ENCODE peak calls at places on chromosome 16, in ten cellular contexts. One of them, this sample, is unnamed.

GRCh38 chr16:13471036-13471435 is 448.9 kb upstream of the ERCC4 start:
- DNase-seq in GM12865: no peak
- DNase-seq in gastrocnemius medialis: no peak
- DNase-seq in heart left ventricle: no peak
- DNase-seq in lower lobe of right lung: no peak
- DNase-seq in MM.1S: peak; percentile 10
- DNase-seq in fibroblast of pulmonary artery: no peak
- DNase-seq in sigmoid colon: no peak
- DNase-seq in H9: no peak
- DNase-seq in lung: no peak
- DNase-seq in this sample: no peak

GRCh38 chr16:80744856-80745255 is 59.5 kb downstream of the CDYL2 start:
- DNase-seq in GM12865: peak; percentile 56
- DNase-seq in gastrocnemius medialis: no peak
- DNase-seq in heart left ventricle: no peak
- DNase-seq in lower lobe of right lung: no peak
- DNase-seq in MM.1S: no peak
- DNase-seq in fibroblast of pulmonary artery: no peak
- DNase-seq in sigmoid colon: no peak
- DNase-seq in H9: no peak
- DNase-seq in lung: no peak
- DNase-seq in this sample: no peak

GRCh38 chr16:50495673-50496072 is 52.5 kb upstream of the NKD1 start:
- DNase-seq in GM12865: no peak
- DNase-seq in gastrocnemius medialis: no peak
- DNase-seq in heart left ventricle: no peak
- DNase-seq in lower lobe of right lung: no peak
- DNase-seq in MM.1S: no peak
- DNase-seq in fibroblast of pulmonary artery: no peak
- DNase-seq in sigmoid colon: no peak
- DNase-seq in H9: no peak
- DNase-seq in lung: no peak
- DNase-seq in this sample: no peak

GRCh38 chr16:5541356-5541755 is 443.8 kb upstream of the EEF2KMT start:
- DNase-seq in GM12865: no peak
- DNase-seq in gastrocnemius medialis: no peak
- DNase-seq in heart left ventricle: no peak
- DNase-seq in lower lobe of right lung: no peak
- DNase-seq in MM.1S: no peak
- DNase-seq in fibroblast of pulmonary artery: no peak
- DNase-seq in sigmoid colon: no peak
- DNase-seq in H9: no peak
- DNase-seq in lung: no peak
- DNase-seq in this sample: no peak

GRCh38 chr16:56636616-56637413 is 1.7 kb upstream of the MT1A start:
- DNase-seq in GM12865: no peak
- DNase-seq in gastrocnemius medialis: no peak
- DNase-seq in heart left ventricle: no peak
- DNase-seq in lower lobe of right lung: no peak
- DNase-seq in MM.1S: no peak
- DNase-seq in fibroblast of pulmonary artery: no peak
- DNase-seq in sigmoid colon: no peak
- DNase-seq in H9: no peak
- DNase-seq in lung: no peak
- DNase-seq in this sample: no peak

GRCh38 chr16:81224836-81225235 is 13.7 kb upstream of the BCO1 start:
- DNase-seq in GM12865: no peak
- DNase-seq in gastrocnemius medialis: no peak
- DNase-seq in heart left ventricle: no peak
- DNase-seq in lower lobe of right lung: no peak
- DNase-seq in MM.1S: no peak
- DNase-seq in fibroblast of pulmonary artery: no peak
- DNase-seq in sigmoid colon: no peak
- DNase-seq in H9: no peak
- DNase-seq in lung: no peak
- DNase-seq in this sample: no peak

GRCh38 chr16:1323296-1324239 is 9.9 kb upstream of the BAIAP3 start:
- DNase-seq in GM12865: no peak
- DNase-seq in gastrocnemius medialis: no peak
- DNase-seq in heart left ventricle: no peak
- DNase-seq in lower lobe of right lung: no peak
- DNase-seq in MM.1S: no peak
- DNase-seq in fibroblast of pulmonary artery: no peak
- DNase-seq in sigmoid colon: no peak
- DNase-seq in H9: no peak
- DNase-seq in lung: no peak
- DNase-seq in this sample: no peak

GRCh38 chr16:50313596-50314483 is 47.5 kb downstream of the ADCY7 start:
- DNase-seq in GM12865: no peak
- DNase-seq in gastrocnemius medialis: peak; percentile 52
- DNase-seq in heart left ventricle: peak; percentile 60
- DNase-seq in lower lobe of right lung: peak; percentile 80
- DNase-seq in MM.1S: no peak
- DNase-seq in fibroblast of pulmonary artery: peak; percentile 79
- DNase-seq in sigmoid colon: peak; percentile 76
- DNase-seq in H9: peak; percentile 28
- DNase-seq in lung: peak; percentile 60
- DNase-seq in this sample: no peak

GRCh38 chr16:1933097-1933661 is 9.8 kb downstream of the MSRB1 start:
- DNase-seq in GM12865: no peak
- DNase-seq in gastrocnemius medialis: no peak
- DNase-seq in heart left ventricle: no peak
- DNase-seq in lower lobe of right lung: no peak
- DNase-seq in MM.1S: no peak
- DNase-seq in fibroblast of pulmonary artery: no peak
- DNase-seq in sigmoid colon: no peak
- DNase-seq in H9: no peak
- DNase-seq in lung: no peak
- DNase-seq in this sample: no peak

GRCh38 chr16:54242199-54242598 is 44.4 kb downstream of the IRX3 start:
- DNase-seq in GM12865: peak; percentile 1
- DNase-seq in gastrocnemius medialis: no peak
- DNase-seq in heart left ventricle: no peak
- DNase-seq in lower lobe of right lung: no peak
- DNase-seq in MM.1S: no peak
- DNase-seq in fibroblast of pulmonary artery: no peak
- DNase-seq in sigmoid colon: no peak
- DNase-seq in H9: peak; percentile 85
- DNase-seq in lung: no peak
- DNase-seq in this sample: no peak

GRCh38 chr16:12113581-12114375 is 137.2 kb downstream of the SNX29 start:
- DNase-seq in GM12865: no peak
- DNase-seq in gastrocnemius medialis: no peak
- DNase-seq in heart left ventricle: no peak
- DNase-seq in lower lobe of right lung: no peak
- DNase-seq in MM.1S: no peak
- DNase-seq in fibroblast of pulmonary artery: no peak
- DNase-seq in sigmoid colon: no peak
- DNase-seq in H9: no peak
- DNase-seq in lung: no peak
- DNase-seq in this sample: no peak

GRCh38 chr16:72024862-72025382 is 16.4 kb downstream of the DHODH start:
- DNase-seq in GM12865: no peak
- DNase-seq in gastrocnemius medialis: no peak
- DNase-seq in heart left ventricle: no peak
- DNase-seq in lower lobe of right lung: no peak
- DNase-seq in MM.1S: no peak
- DNase-seq in fibroblast of pulmonary artery: no peak
- DNase-seq in sigmoid colon: no peak
- DNase-seq in H9: no peak
- DNase-seq in lung: no peak
- DNase-seq in this sample: no peak

GRCh38 chr16:72018470-72018869 is 9.9 kb downstream of the DHODH start:
- DNase-seq in GM12865: no peak
- DNase-seq in gastrocnemius medialis: no peak
- DNase-seq in heart left ventricle: no peak
- DNase-seq in lower lobe of right lung: no peak
- DNase-seq in MM.1S: no peak
- DNase-seq in fibroblast of pulmonary artery: no peak
- DNase-seq in sigmoid colon: no peak
- DNase-seq in H9: no peak
- DNase-seq in lung: no peak
- DNase-seq in this sample: no peak

GRCh38 chr16:72023962-72024361 is 15.4 kb downstream of the DHODH start:
- DNase-seq in GM12865: no peak
- DNase-seq in gastrocnemius medialis: no peak
- DNase-seq in heart left ventricle: no peak
- DNase-seq in lower lobe of right lung: no peak
- DNase-seq in MM.1S: no peak
- DNase-seq in fibroblast of pulmonary artery: no peak
- DNase-seq in sigmoid colon: no peak
- DNase-seq in H9: no peak
- DNase-seq in lung: no peak
- DNase-seq in this sample: no peak

GRCh38 chr16:72025404-72026114 is 17.0 kb downstream of the DHODH start:
- DNase-seq in GM12865: no peak
- DNase-seq in gastrocnemius medialis: no peak
- DNase-seq in heart left ventricle: no peak
- DNase-seq in lower lobe of right lung: no peak
- DNase-seq in MM.1S: no peak
- DNase-seq in fibroblast of pulmonary artery: no peak
- DNase-seq in sigmoid colon: no peak
- DNase-seq in H9: no peak
- DNase-seq in lung: no peak
- DNase-seq in this sample: no peak

DNA sequence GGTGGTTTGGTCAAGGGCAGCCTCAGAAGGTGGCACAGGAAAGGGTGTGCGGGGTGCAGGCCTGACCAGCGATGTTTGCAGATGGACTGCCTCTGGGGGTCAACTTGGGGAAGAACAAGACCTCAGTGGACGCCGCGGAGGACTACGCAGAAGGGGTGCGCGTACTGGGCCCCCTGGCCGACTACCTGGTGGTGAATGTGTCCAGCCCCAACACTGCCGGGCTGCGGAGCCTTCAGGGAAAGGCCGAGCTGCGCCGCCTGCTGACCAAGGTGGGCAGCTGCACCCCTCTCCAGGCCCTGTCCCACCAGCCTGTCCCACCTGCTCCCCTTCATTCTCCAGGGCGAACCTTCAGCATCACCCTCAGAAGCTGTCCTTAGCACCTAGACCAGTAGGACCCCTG is 12.5 kb downstream of the DHODH start:
- DNase-seq in GM12865: no peak
- DNase-seq in gastrocnemius medialis: no peak
- DNase-seq in heart left ventricle: no peak
- DNase-seq in lower lobe of right lung: no peak
- DNase-seq in MM.1S: no peak
- DNase-seq in fibroblast of pulmonary artery: no peak
- DNase-seq in sigmoid colon: no peak
- DNase-seq in H9: peak; percentile 80
- DNase-seq in lung: no peak
- DNase-seq in this sample: no peak
- TF ChIP-seq CTCF in GM12865: no peak
- TF ChIP-seq CTCF in gastrocnemius medialis: no peak
- TF ChIP-seq CTCF in heart left ventricle: peak; percentile 16
- TF ChIP-seq CTCF in lower lobe of right lung: no peak
- TF ChIP-seq CTCF in MM.1S: no peak
- TF ChIP-seq CTCF in fibroblast of pulmonary artery: peak; percentile 45
- TF ChIP-seq CTCF in sigmoid colon: no peak
- TF ChIP-seq CTCF in H9: peak; percentile 81
- TF ChIP-seq CTCF in lung: no peak
- TF ChIP-seq CTCF in this sample: no peak

DNA sequence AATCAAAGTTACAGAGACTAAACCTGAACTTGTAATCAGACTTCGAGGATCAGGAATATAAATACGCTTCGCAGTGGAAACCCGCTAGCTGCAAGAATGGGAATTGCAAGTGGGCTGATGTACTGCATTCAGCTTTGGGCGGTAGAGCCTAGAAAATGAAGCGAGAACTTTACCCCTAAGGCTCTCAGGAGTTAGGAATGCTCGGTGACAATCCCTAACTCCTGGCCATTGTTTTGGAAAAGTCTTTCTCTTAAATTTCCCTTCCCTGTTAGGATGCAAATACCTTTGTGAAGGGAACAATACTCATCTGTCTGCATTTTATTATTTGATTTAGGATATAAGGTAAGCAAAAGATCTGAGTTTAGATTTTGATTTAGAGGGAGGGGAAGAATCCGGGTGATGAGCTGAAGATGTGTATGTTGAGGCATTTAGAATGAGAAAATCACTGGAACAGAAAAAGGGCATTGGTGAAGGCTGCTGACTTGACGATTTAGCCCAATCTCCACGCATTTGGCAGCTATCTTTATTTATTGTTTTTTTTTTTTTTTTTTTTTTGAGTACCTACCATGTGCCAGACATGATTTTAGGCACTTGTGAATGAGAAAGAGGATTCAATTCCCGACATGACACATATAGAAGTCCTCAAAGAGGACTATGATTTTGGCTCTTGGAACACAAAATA is 2.2 kb upstream of the TOX3 start:
- DNase-seq in GM12865: no peak
- DNase-seq in gastrocnemius medialis: no peak
- DNase-seq in heart left ventricle: no peak
- DNase-seq in lower lobe of right lung: no peak
- DNase-seq in MM.1S: no peak
- DNase-seq in fibroblast of pulmonary artery: peak; percentile 3
- DNase-seq in sigmoid colon: no peak
- DNase-seq in H9: peak; percentile 63
- DNase-seq in lung: no peak
- DNase-seq in this sample: no peak
- TF ChIP-seq CTCF in GM12865: no peak
- TF ChIP-seq CTCF in gastrocnemius medialis: no peak
- TF ChIP-seq CTCF in heart left ventricle: peak; percentile 13
- TF ChIP-seq CTCF in lower lobe of right lung: peak; percentile 16
- TF ChIP-seq CTCF in MM.1S: no peak
- TF ChIP-seq CTCF in fibroblast of pulmonary artery: peak; percentile 31
- TF ChIP-seq CTCF in sigmoid colon: no peak
- TF ChIP-seq CTCF in H9: peak; percentile 72
- TF ChIP-seq CTCF in lung: no peak
- TF ChIP-seq CTCF in this sample: peak; percentile 25

DNA sequence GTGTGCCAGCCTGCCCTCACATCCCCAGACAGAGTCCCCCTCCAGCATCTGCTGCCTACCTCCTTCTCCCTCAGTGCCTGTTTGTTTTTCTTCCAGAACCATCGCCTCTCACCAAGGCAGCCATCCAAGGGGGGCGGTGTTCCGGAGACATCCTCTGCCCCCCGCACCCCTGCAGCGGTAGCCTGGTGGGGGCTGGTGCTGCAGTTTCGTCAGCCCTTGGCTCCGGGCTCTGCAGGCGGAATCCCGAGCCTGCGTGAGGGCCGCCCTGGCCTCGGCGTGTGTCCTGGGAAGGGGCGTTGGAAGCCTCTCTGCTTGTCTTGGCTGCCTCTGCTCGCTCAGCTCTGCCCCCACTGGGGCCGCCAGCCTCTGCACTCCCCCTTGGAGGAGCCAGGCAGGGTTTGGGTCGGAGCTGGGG is 126.0 kb upstream of the CIBAR2 start:
- DNase-seq in GM12865: no peak
- DNase-seq in gastrocnemius medialis: no peak
- DNase-seq in heart left ventricle: peak; percentile 56
- DNase-seq in lower lobe of right lung: peak; percentile 70
- DNase-seq in MM.1S: no peak
- DNase-seq in fibroblast of pulmonary artery: peak; percentile 91
- DNase-seq in sigmoid colon: peak; percentile 93
- DNase-seq in H9: peak; percentile 75
- DNase-seq in lung: peak; percentile 51
- DNase-seq in this sample: no peak
- TF ChIP-seq CTCF in GM12865: no peak
- TF ChIP-seq CTCF in gastrocnemius medialis: no peak
- TF ChIP-seq CTCF in heart left ventricle: no peak
- TF ChIP-seq CTCF in lower lobe of right lung: no peak
- TF ChIP-seq CTCF in MM.1S: no peak
- TF ChIP-seq CTCF in fibroblast of pulmonary artery: peak; percentile 24
- TF ChIP-seq CTCF in sigmoid colon: no peak
- TF ChIP-seq CTCF in H9: peak; percentile 50
- TF ChIP-seq CTCF in lung: no peak
- TF ChIP-seq CTCF in this sample: no peak

GRCh38 chr16:22318690-22319358 is 21.6 kb downstream of the POLR3E start:
- DNase-seq in GM12865: peak; percentile 50
- DNase-seq in gastrocnemius medialis: no peak
- DNase-seq in heart left ventricle: no peak
- DNase-seq in lower lobe of right lung: no peak
- DNase-seq in MM.1S: no peak
- DNase-seq in fibroblast of pulmonary artery: peak; percentile 48
- DNase-seq in sigmoid colon: peak; percentile 66
- DNase-seq in H9: peak; percentile 71
- DNase-seq in lung: no peak
- DNase-seq in this sample: no peak
- TF ChIP-seq CTCF in GM12865: peak; percentile 68
- TF ChIP-seq CTCF in gastrocnemius medialis: peak; percentile 46
- TF ChIP-seq CTCF in heart left ventricle: peak; percentile 46
- TF ChIP-seq CTCF in lower lobe of right lung: peak; percentile 66
- TF ChIP-seq CTCF in MM.1S: peak; percentile 57
- TF ChIP-seq CTCF in fibroblast of pulmonary artery: peak; percentile 60
- TF ChIP-seq CTCF in sigmoid colon: no peak
- TF ChIP-seq CTCF in H9: peak; percentile 79
- TF ChIP-seq CTCF in lung: no peak
- TF ChIP-seq CTCF in this sample: peak; percentile 48